ENCODE peak calls at places on chromosomes 3 and 15, in four cellular contexts. One of them, this sample, is unnamed.

GRCh38 chr3:72485649-72486048 is 362.6 kb downstream of the SHQ1 start:
- DNase-seq in prostate gland: no peak
- DNase-seq in lower lobe of right lung: no peak
- DNase-seq in HFF-Myc: no peak
- DNase-seq in this sample: no peak

GRCh38 chr3:46965151-46965550 is 11.4 kb downstream of the CCDC12 start:
- DNase-seq in prostate gland: no peak
- DNase-seq in lower lobe of right lung: no peak
- DNase-seq in HFF-Myc: no peak
- DNase-seq in this sample: no peak

GRCh38 chr15:81783586-81783985 is 262.2 kb downstream of the MEX3B start:
- DNase-seq in prostate gland: no peak
- DNase-seq in lower lobe of right lung: no peak
- DNase-seq in HFF-Myc: no peak
- DNase-seq in this sample: no peak

GRCh38 chr3:184602406-184603155 is 41.0 kb downstream of the EPHB3 start:
- DNase-seq in prostate gland: no peak
- DNase-seq in lower lobe of right lung: no peak
- DNase-seq in HFF-Myc: no peak
- DNase-seq in this sample: no peak

GRCh38 chr3:148400754-148401153 is 296.9 kb upstream of the AGTR1 start:
- DNase-seq in prostate gland: no peak
- DNase-seq in lower lobe of right lung: no peak
- DNase-seq in HFF-Myc: no peak
- DNase-seq in this sample: no peak

GRCh38 chr15:40250771-40251454 is 12.1 kb downstream of the PAK6 start:
- DNase-seq in prostate gland: no peak
- DNase-seq in lower lobe of right lung: peak
- DNase-seq in HFF-Myc: no peak
- DNase-seq in this sample: no peak

GRCh38 chr15:60095711-60096110 is 91.6 kb downstream of the FOXB1 start:
- DNase-seq in prostate gland: no peak
- DNase-seq in lower lobe of right lung: no peak
- DNase-seq in HFF-Myc: no peak
- DNase-seq in this sample: no peak

GRCh38 chr3:135558906-135559305 is 406.6 kb upstream of the PPP2R3A start:
- DNase-seq in prostate gland: no peak
- DNase-seq in lower lobe of right lung: no peak
- DNase-seq in HFF-Myc: no peak
- DNase-seq in this sample: no peak

GRCh38 chr3:170355738-170356595 is 1.5 kb upstream of the SKIL start:
- DNase-seq in prostate gland: peak
- DNase-seq in lower lobe of right lung: peak
- DNase-seq in HFF-Myc: no peak
- DNase-seq in this sample: no peak

GRCh38 chr15:35067501-35068347 is 17.4 kb downstream of the NANOGP8 start:
- DNase-seq in prostate gland: no peak
- DNase-seq in lower lobe of right lung: no peak
- DNase-seq in HFF-Myc: no peak
- DNase-seq in this sample: no peak

GRCh38 chr15:39969871-39970270 is 36.0 kb downstream of the EIF2AK4 start:
- DNase-seq in prostate gland: no peak
- DNase-seq in lower lobe of right lung: peak
- DNase-seq in HFF-Myc: no peak
- DNase-seq in this sample: no peak

GRCh38 chr3:16430717-16431630 is 82.5 kb downstream of the RFTN1 start:
- DNase-seq in prostate gland: no peak
- DNase-seq in lower lobe of right lung: no peak
- DNase-seq in HFF-Myc: no peak
- DNase-seq in this sample: no peak

GRCh38 chr3:142288032-142288638 is 62.8 kb upstream of the GK5 start:
- DNase-seq in prostate gland: peak
- DNase-seq in lower lobe of right lung: no peak
- DNase-seq in HFF-Myc: no peak
- DNase-seq in this sample: no peak

GRCh38 chr3:193943200-193943599 is 192.7 kb upstream of the HES1 start:
- DNase-seq in prostate gland: peak
- DNase-seq in lower lobe of right lung: no peak
- DNase-seq in HFF-Myc: no peak
- DNase-seq in this sample: no peak

GRCh38 chr3:179046497-179047353 is 24.9 kb downstream of the ZMAT3 start:
- DNase-seq in prostate gland: no peak
- DNase-seq in lower lobe of right lung: no peak
- DNase-seq in HFF-Myc: no peak
- DNase-seq in this sample: no peak

GRCh38 chr15:31266712-31267111 is 59.9 kb upstream of the KLF13 start:
- DNase-seq in prostate gland: peak
- DNase-seq in lower lobe of right lung: no peak
- DNase-seq in HFF-Myc: no peak
- DNase-seq in this sample: no peak

GRCh38 chr3:155334897-155335883 is 41.7 kb upstream of the STRIT1 start:
- DNase-seq in prostate gland: no peak
- DNase-seq in lower lobe of right lung: no peak
- DNase-seq in HFF-Myc: no peak
- DNase-seq in this sample: no peak

GRCh38 chr3:116000315-116000714 is 377.0 kb downstream of the GAP43 start:
- DNase-seq in prostate gland: no peak
- DNase-seq in lower lobe of right lung: no peak
- DNase-seq in HFF-Myc: peak
- DNase-seq in this sample: peak

GRCh38 chr3:135558150-135558549 is 407.4 kb upstream of the PPP2R3A start:
- DNase-seq in prostate gland: no peak
- DNase-seq in lower lobe of right lung: no peak
- DNase-seq in HFF-Myc: no peak
- DNase-seq in this sample: no peak

GRCh38 chr3:9957214-9957613 is 5.0 kb upstream of the PRRT3 start:
- DNase-seq in prostate gland: no peak
- DNase-seq in lower lobe of right lung: no peak
- DNase-seq in HFF-Myc: no peak
- DNase-seq in this sample: no peak

GRCh38 chr3:98735761-98736269 is 27.3 kb upstream of the ST3GAL6 start:
- DNase-seq in prostate gland: no peak
- DNase-seq in lower lobe of right lung: no peak
- DNase-seq in HFF-Myc: no peak
- DNase-seq in this sample: no peak

GRCh38 chr3:57967590-57967989 is 40.6 kb upstream of the FLNB start:
- DNase-seq in prostate gland: no peak
- DNase-seq in lower lobe of right lung: no peak
- DNase-seq in HFF-Myc: no peak
- DNase-seq in this sample: no peak

GRCh38 chr3:167743799-167744198 is 8.3 kb downstream of the SERPINI1 start:
- DNase-seq in prostate gland: no peak
- DNase-seq in lower lobe of right lung: no peak
- DNase-seq in HFF-Myc: no peak
- DNase-seq in this sample: no peak

GRCh38 chr3:33074217-33075067 is 22.5 kb downstream of the GLB1 start:
- DNase-seq in prostate gland: peak
- DNase-seq in lower lobe of right lung: peak
- DNase-seq in HFF-Myc: peak
- DNase-seq in this sample: no peak

GRCh38 chr3:50430186-50430585 is 70.9 kb upstream of the TMEM115 start:
- DNase-seq in prostate gland: no peak
- DNase-seq in lower lobe of right lung: no peak
- DNase-seq in HFF-Myc: no peak
- DNase-seq in this sample: no peak

GRCh38 chr3:74607803-74608202 is 6.7 kb downstream of the CNTN3 start:
- DNase-seq in prostate gland: no peak
- DNase-seq in lower lobe of right lung: no peak
- DNase-seq in HFF-Myc: no peak
- DNase-seq in this sample: no peak

GRCh38 chr15:55993804-55994539 is 560 bp upstream of the NEDD4 start:
- DNase-seq in prostate gland: no peak
- DNase-seq in lower lobe of right lung: no peak
- DNase-seq in HFF-Myc: no peak
- DNase-seq in this sample: no peak

GRCh38 chr3:94522488-94522887 is 459.6 kb downstream of the NSUN3 start:
- DNase-seq in prostate gland: no peak
- DNase-seq in lower lobe of right lung: no peak
- DNase-seq in HFF-Myc: no peak
- DNase-seq in this sample: no peak

GRCh38 chr15:50244959-50245624 is 20.4 kb downstream of the HDC start:
- DNase-seq in prostate gland: no peak
- DNase-seq in lower lobe of right lung: no peak
- DNase-seq in HFF-Myc: no peak
- DNase-seq in this sample: no peak

GRCh38 chr15:36332301-36332700 is 247.1 kb upstream of the CDIN1 start:
- DNase-seq in prostate gland: no peak
- DNase-seq in lower lobe of right lung: no peak
- DNase-seq in HFF-Myc: peak
- DNase-seq in this sample: no peak

GRCh38 chr15:29669823-29670222 is 152.4 kb downstream of the TJP1 start:
- DNase-seq in prostate gland: no peak
- DNase-seq in lower lobe of right lung: no peak
- DNase-seq in HFF-Myc: no peak
- DNase-seq in this sample: no peak

GRCh38 chr15:88243895-88244787 is 12.4 kb downstream of the NTRK3 start:
- DNase-seq in prostate gland: no peak
- DNase-seq in lower lobe of right lung: no peak
- DNase-seq in HFF-Myc: no peak
- DNase-seq in this sample: no peak

GRCh38 chr3:196947136-196947859 is 5.0 kb upstream of the NCBP2 start:
- DNase-seq in prostate gland: no peak
- DNase-seq in lower lobe of right lung: no peak
- DNase-seq in HFF-Myc: no peak
- DNase-seq in this sample: no peak
- TF ChIP-seq CTCF in prostate gland: no peak
- TF ChIP-seq CTCF in lower lobe of right lung: no peak
- TF ChIP-seq CTCF in HFF-Myc: peak
- TF ChIP-seq CTCF in this sample: no peak

GRCh38 chr15:86481720-86482119 is 402.0 kb downstream of the AGBL1 start:
- DNase-seq in prostate gland: no peak
- DNase-seq in lower lobe of right lung: no peak
- DNase-seq in HFF-Myc: no peak
- DNase-seq in this sample: no peak
- H3K4me3 ChIP-seq in prostate gland: no peak
- H3K4me3 ChIP-seq in lower lobe of right lung: no peak
- H3K4me3 ChIP-seq in HFF-Myc: no peak
- H3K4me3 ChIP-seq in this sample: no peak

DNA sequence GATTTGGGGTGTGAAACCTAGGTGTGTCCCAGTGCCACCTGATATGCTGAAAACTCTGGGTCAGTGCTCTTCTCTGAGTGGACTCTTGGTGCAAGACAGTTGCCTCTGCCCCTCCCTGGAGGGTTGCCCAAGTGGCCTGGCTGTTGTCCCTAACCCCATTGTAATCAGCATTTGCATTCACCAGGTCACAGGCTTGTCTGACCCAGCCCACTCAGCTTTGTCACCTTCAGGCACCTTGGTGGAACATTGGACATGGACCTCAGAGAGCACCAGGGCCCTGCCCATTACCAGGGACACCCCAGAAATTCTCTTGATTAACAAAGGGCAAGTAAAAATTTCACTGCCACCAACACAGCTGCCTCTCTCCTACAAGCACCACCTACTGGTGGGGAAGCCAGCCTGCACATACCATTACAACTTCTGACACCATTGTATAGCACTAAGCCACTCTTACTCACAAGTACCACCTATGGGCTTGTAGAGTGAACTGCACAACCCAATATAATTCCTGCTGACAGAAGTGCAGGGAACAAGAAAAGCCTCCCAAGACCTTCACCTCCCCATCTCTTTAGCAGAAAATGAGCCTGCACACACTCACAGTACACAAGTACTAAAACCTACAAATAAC is 324.6 kb downstream of the EPHA6 start:
- DNase-seq in prostate gland: no peak
- DNase-seq in lower lobe of right lung: no peak
- DNase-seq in HFF-Myc: no peak
- DNase-seq in this sample: no peak
- TF ChIP-seq CTCF in prostate gland: no peak
- TF ChIP-seq CTCF in lower lobe of right lung: no peak
- TF ChIP-seq CTCF in HFF-Myc: peak
- TF ChIP-seq CTCF in this sample: no peak

DNA sequence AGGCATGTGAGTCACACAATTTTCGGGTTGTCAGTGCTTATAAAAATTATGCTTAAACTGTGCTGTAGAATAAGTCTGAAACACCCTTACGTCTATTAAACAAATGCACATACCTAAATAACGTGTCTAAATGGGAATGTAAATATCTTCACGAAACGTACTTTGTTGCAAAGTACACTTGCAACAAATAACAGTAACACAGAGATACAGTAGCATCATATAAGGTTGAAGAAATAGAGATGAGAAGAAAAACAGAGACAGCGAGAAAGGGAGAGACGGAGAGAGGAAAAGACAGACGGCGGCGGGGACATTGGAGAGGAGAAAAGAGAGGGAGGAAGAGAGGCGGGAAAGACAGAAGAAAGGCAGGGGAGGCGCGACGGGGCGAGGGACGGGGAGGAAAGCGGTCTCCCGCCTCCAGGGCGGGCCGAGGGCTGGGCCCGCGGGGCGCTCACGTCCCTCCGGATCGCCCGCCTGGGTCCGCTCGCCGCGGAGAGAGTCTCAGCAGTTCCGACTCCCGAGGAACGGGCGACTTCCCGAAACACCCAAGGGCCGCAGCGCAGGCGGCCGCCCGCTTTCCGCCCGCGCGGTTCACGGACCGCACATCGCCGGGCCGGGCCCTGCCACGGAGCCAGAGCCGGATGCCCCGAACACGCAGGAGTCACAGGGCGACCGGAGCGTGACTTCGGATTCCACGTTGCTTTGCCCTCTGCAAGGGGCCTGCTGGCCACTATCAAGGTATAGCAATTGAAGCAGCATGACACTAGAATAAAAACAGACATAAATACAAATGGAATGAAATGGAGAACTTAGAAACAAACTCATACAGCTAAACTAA is 153.4 kb downstream of the LMLN start:
- DNase-seq in prostate gland: no peak
- DNase-seq in lower lobe of right lung: peak
- DNase-seq in HFF-Myc: no peak
- DNase-seq in this sample: no peak
- H3K4me3 ChIP-seq in prostate gland: no peak
- H3K4me3 ChIP-seq in lower lobe of right lung: peak
- H3K4me3 ChIP-seq in HFF-Myc: no peak
- H3K4me3 ChIP-seq in this sample: peak

GRCh38 chr15:45641374-45641778 is 6.5 kb downstream of the SQOR start:
- DNase-seq in prostate gland: peak
- DNase-seq in lower lobe of right lung: no peak
- DNase-seq in HFF-Myc: no peak
- DNase-seq in this sample: peak
- TF ChIP-seq CTCF in prostate gland: no peak
- TF ChIP-seq CTCF in lower lobe of right lung: no peak
- TF ChIP-seq CTCF in HFF-Myc: no peak
- TF ChIP-seq CTCF in this sample: no peak

GRCh38 chr3:64023861-64024223 is 548 bp upstream of the PSMD6 start:
- DNase-seq in prostate gland: no peak
- DNase-seq in lower lobe of right lung: no peak
- DNase-seq in HFF-Myc: no peak
- DNase-seq in this sample: no peak
- H3K4me3 ChIP-seq in prostate gland: no peak
- H3K4me3 ChIP-seq in lower lobe of right lung: peak
- H3K4me3 ChIP-seq in HFF-Myc: peak
- H3K4me3 ChIP-seq in this sample: no peak

This sample was measured in AG04449.